ENCODE peak calls at places on chromosomes 6 and 20, in seven cellular contexts. G is lower leg skin, H is spleen, W is stomach, Z is IMR-90, M is upper lobe of left lung, L is sigmoid colon. S is an unnamed sample.

GRCh38 chr6:72861935-72862432 is 240.1 kb downstream of the KCNQ5 start:
- DNase-seq in Z (peak; percentile 57), M (no peak), W (no peak), G (no peak), H (no peak), L (no peak), S (no peak)

GRCh38 chr20:61663521-61664425 is 401.9 kb downstream of the TAF4 start:
- DNase-seq in M (peak; percentile 66), H (peak; percentile 69), Z (no peak), G (no peak), W (no peak), L (no peak), S (no peak)

GRCh38 chr6:42572523-42572922 is 8.7 kb downstream of the UBR2 start:
- DNase-seq in H (no peak), W (no peak), G (no peak), L (no peak), Z (no peak), M (no peak), S (peak; percentile 25)

GRCh38 chr6:7769702-7770101 is 43.8 kb downstream of the BMP6 start:
- DNase-seq in Z (peak; percentile 47), L (no peak), M (no peak), H (no peak), G (peak; percentile 7), W (no peak), S (peak; percentile 6)

GRCh38 chr20:50332491-50332980 is 141.9 kb downstream of the CEBPB start:
- DNase-seq in Z (no peak), H (peak; percentile 38), G (peak; percentile 78), W (no peak), M (no peak), L (peak; percentile 56), S (no peak)

GRCh38 chr6:16496210-16496609 is 257.8 kb downstream of the GMPR start:
- DNase-seq in L (no peak), M (no peak), H (no peak), G (no peak), Z (no peak), W (no peak), S (no peak)

GRCh38 chr20:32278199-32278643 is 770 bp downstream of the KIF3B start:
- DNase-seq in H (no peak), G (no peak), Z (peak; percentile 17), L (no peak), W (no peak), M (no peak), S (peak; percentile 21)

GRCh38 chr6:11977193-11977592 is 34.9 kb upstream of the HIVEP1 start:
- DNase-seq in H (no peak), Z (no peak), L (no peak), W (no peak), M (no peak), G (no peak), S (no peak)

GRCh38 chr20:62850333-62850974 is 11.2 kb downstream of the TCFL5 start:
- DNase-seq in L (no peak), M (no peak), W (no peak), H (no peak), Z (no peak), G (no peak), S (no peak)

GRCh38 chr20:23607497-23608245 is 2.0 kb upstream of the CST9 start:
- DNase-seq in H (no peak), G (peak; percentile 80), W (no peak), L (no peak), Z (no peak), M (peak; percentile 35), S (no peak)

GRCh38 chr6:158706369-158706982 is 56.6 kb downstream of the SYTL3 start:
- DNase-seq in G (peak; percentile 88), M (no peak), W (peak; percentile 61), L (peak; percentile 86), H (peak; percentile 58), Z (peak; percentile 51), S (peak; percentile 48)

GRCh38 chr20:36408219-36408618 is 102.1 kb downstream of the DLGAP4 start:
- DNase-seq in Z (peak; percentile 28), M (no peak), L (no peak), G (peak; percentile 92), H (no peak), W (peak; percentile 49), S (no peak)

GRCh38 chr6:139698526-139699182 is 324.2 kb upstream of the CITED2 start:
- DNase-seq in L (peak; percentile 70), Z (no peak), G (no peak), M (no peak), W (no peak), H (no peak), S (no peak)

GRCh38 chr6:6736753-6737654 is 148.5 kb downstream of the LY86 start:
- DNase-seq in M (peak; percentile 72), H (no peak), Z (no peak), L (peak; percentile 90), G (peak; percentile 96), W (peak; percentile 67), S (peak; percentile 76)

GRCh38 chr6:156487877-156488276 is 289.3 kb upstream of the ARID1B start:
- DNase-seq in H (no peak), Z (no peak), L (no peak), W (no peak), M (no peak), G (no peak), S (no peak)

GRCh38 chr6:24666097-24666615 is 543 bp downstream of the TDP2 start:
- DNase-seq in W (peak; percentile 52), M (peak; percentile 80), H (peak; percentile 90), G (peak; percentile 89), L (peak; percentile 74), Z (peak; percentile 35), S (peak; percentile 84)

GRCh38 chr20:40493551-40493950 is 195.5 kb downstream of the MAFB start:
- DNase-seq in H (no peak), W (no peak), G (no peak), M (no peak), L (no peak), Z (no peak), S (no peak)

GRCh38 chr6:33744895-33745546 is 1.7 kb downstream of the IP6K3 start:
- DNase-seq in Z (no peak), L (peak; percentile 94), W (no peak), G (no peak), M (no peak), H (no peak), S (no peak)

GRCh38 chr6:485655-486054 is 94.1 kb downstream of the IRF4 start:
- DNase-seq in W (no peak), Z (no peak), M (no peak), H (no peak), G (no peak), L (no peak), S (no peak)

GRCh38 chr6:158042245-158042798 is 60.7 kb downstream of the SYNJ2 start:
- DNase-seq in G (no peak), M (peak; percentile 80), Z (peak; percentile 93), H (no peak), L (peak; percentile 79), W (peak; percentile 79), S (peak; percentile 82)

GRCh38 chr6:137845460-137845859 is 21.6 kb upstream of the TNFAIP3 start:
- DNase-seq in W (no peak), Z (peak; percentile 45), L (no peak), M (no peak), G (no peak), H (no peak), S (peak; percentile 61)

GRCh38 chr6:158037021-158037420 is 55.4 kb downstream of the SYNJ2 start:
- DNase-seq in Z (no peak), H (no peak), M (no peak), L (peak; percentile 59), W (no peak), G (peak; percentile 67), S (no peak)

GRCh38 chr6:129701721-129702455 is 8.1 kb downstream of the ARHGAP18 start:
- DNase-seq in M (no peak), W (no peak), G (no peak), Z (peak; percentile 58), L (no peak), H (no peak), S (peak; percentile 86)

GRCh38 chr6:37102299-37103168 is 67.4 kb upstream of the PIM1 start:
- DNase-seq in Z (peak; percentile 88), H (peak; percentile 92), W (peak; percentile 84), G (peak; percentile 96), L (peak; percentile 96), M (peak; percentile 95), S (peak; percentile 96)
- TF ChIP-seq POLR2A in Z (peak; percentile 62), H (no peak), W (no peak), G (no peak), L (no peak), M (no peak), S (peak; percentile 82)

DNA sequence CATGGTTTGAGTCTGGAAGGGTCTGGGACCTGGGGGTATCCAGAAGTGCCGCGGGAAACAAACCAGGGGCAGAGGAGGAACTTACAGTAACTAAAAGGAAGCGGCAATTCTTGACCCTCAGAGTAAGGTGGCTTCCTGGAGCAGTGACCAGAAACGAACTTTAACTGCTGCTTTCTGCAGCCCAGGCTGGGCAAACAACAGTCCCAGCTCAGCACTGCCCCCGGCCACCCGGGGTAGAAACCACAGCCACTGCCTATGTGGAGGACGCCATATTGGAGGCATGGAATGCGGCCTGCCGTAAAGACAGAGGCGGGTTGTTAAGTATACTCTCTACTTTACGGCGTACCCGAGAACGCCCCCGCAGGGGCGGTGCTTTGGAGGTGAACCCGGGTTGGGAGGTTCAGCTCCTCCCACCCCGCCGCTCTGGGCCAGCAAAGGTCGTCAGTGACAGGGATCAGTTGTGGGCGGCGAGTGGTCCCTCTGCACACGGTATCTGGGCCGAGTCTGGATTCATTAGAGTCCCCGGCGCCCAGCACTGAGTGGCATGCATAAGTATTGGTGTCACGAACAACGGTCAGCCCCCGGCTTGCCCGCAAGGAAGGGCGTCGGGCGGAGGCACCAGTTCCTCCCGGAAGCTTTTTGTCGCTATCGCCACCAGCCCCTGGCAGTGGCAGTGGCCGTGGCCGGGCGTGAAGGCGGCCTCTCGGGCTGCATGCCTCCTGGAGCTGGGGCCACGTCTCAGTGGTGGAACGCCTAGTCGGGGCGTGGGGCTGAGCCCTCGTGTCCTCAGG is at the start of gene PDSS2:
- DNase-seq in W (peak; percentile 98), G (peak; percentile 99), H (peak; percentile 100), L (peak; percentile 97), M (peak; percentile 94), Z (peak; percentile 95), S (peak; percentile 98)
- TF ChIP-seq POLR2A in W (peak; percentile 25), G (no peak), H (peak; percentile 75), L (peak; percentile 80), M (peak; percentile 6), Z (peak; percentile 58), S (peak; percentile 97)

GRCh38 chr6:148518371-148519156 is 175.9 kb downstream of the SASH1 start:
- DNase-seq in M (no peak), G (no peak), H (no peak), Z (no peak), L (peak; percentile 86), W (no peak), S (no peak)
- TF ChIP-seq POLR2A in M (no peak), G (no peak), H (no peak), Z (no peak), L (no peak), W (no peak), S (no peak)

GRCh38 chr6:36621371-36621855 is 27.3 kb downstream of the SRSF3 start:
- DNase-seq in W (peak; percentile 2), M (no peak), G (peak; percentile 34), H (no peak), L (peak; percentile 47), Z (no peak), S (no peak)

GRCh38 chr6:36624461-36625160 is 30.4 kb downstream of the SRSF3 start:
- DNase-seq in W (no peak), L (peak; percentile 40), G (peak; percentile 83), Z (no peak), H (no peak), M (no peak), S (no peak)

GRCh38 chr6:36622901-36623546 is 28.9 kb downstream of the SRSF3 start:
- DNase-seq in L (peak; percentile 51), G (no peak), M (no peak), W (no peak), H (peak; percentile 39), Z (no peak), S (no peak)

GRCh38 chr6:36625161-36625919 is 31.2 kb downstream of the SRSF3 start:
- DNase-seq in G (peak; percentile 87), L (peak; percentile 64), W (peak; percentile 24), Z (peak; percentile 79), H (peak; percentile 7), M (no peak), S (no peak)

GRCh38 chr6:36623547-36624459 is 29.6 kb downstream of the SRSF3 start:
- DNase-seq in W (peak; percentile 93), M (no peak), H (peak; percentile 91), Z (peak; percentile 77), G (peak; percentile 98), L (peak; percentile 95), S (peak; percentile 62)
- TF ChIP-seq POLR2A in W (no peak), M (no peak), H (no peak), Z (no peak), G (no peak), L (peak; percentile 29), S (no peak)

S was measured in erythroblast.